ENCODE peak calls at places on chromosomes 13 and 19, in six cellular contexts. L, Z, B, Y, U and Q are unnamed samples.

GRCh38 chr13:63706751-63707150 is 2291.1 kb upstream of the PCDH20 start:
- DNase-seq in L (no peak), Z (no peak), B (no peak), Y (no peak), U (no peak), Q (no peak)

GRCh38 chr13:85261757-85262346 is 537.4 kb downstream of the SLITRK6 start:
- DNase-seq in L (no peak), Z (no peak), B (no peak), Y (peak; percentile 3), U (no peak), Q (no peak)

GRCh38 chr19:31139871-31140505 is 209.2 kb downstream of the TSHZ3 start:
- DNase-seq in L (no peak), Z (no peak), B (no peak), Y (no peak), U (no peak), Q (no peak)

GRCh38 chr13:33970746-33971145 is 152.8 kb downstream of the RFC3 start:
- DNase-seq in L (no peak), Z (no peak), B (no peak), Y (no peak), U (no peak), Q (no peak)

GRCh38 chr13:108690726-108691125 is 61.3 kb downstream of the MYO16 start:
- DNase-seq in L (no peak), Z (no peak), B (no peak), Y (no peak), U (no peak), Q (no peak)

GRCh38 chr19:37953576-37954303 is 46.7 kb downstream of the SIPA1L3 start:
- DNase-seq in L (no peak), Z (no peak), B (no peak), Y (no peak), U (no peak), Q (no peak)

GRCh38 chr19:58319241-58319640 is 7.6 kb upstream of the ZSCAN22 start:
- DNase-seq in L (no peak), Z (no peak), B (no peak), Y (no peak), U (no peak), Q (no peak)

GRCh38 chr13:113548171-113548641 is 36.3 kb upstream of the TFDP1 start:
- DNase-seq in L (peak; percentile 30), Z (no peak), B (no peak), Y (no peak), U (no peak), Q (no peak)

GRCh38 chr13:41411060-41411459 is 46.3 kb upstream of the RGCC start:
- DNase-seq in L (no peak), Z (no peak), B (no peak), Y (no peak), U (no peak), Q (no peak)

DNA sequence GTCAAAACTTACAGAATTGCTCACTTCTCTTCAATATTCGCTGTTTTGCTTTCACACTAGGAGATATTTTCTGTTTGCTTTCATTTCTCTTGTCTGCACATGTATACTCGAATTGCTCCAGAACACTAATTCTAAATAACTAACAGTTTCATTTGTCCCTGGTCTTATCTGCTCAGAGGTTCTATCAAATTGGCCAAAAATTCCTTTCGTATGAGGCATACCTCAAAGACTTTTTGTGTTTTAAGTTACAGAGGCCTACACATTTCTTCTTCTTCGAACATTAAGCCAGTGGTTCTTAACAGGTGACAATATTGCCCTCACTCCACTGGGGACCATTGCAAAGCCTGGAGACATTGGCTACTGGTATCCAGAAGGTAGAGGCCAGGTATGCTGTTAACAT is 1314.6 kb downstream of the EFNB2 start:
- DNase-seq in L (no peak), Z (no peak), B (no peak), Y (no peak), U (no peak), Q (no peak)
- TF ChIP-seq YY1 in L (no peak), Z (no peak), B (no peak), Y (no peak), U (no peak), Q (no peak)

GRCh38 chr19:54817670-54818536 is 1.6 kb downstream of the KIR3DL1 start:
- DNase-seq in L (no peak), Z (no peak), B (no peak), Y (no peak), U (no peak), Q (no peak)
- H3K9ac ChIP-seq in L (no peak overlapping the region), Z (no peak overlapping the region), B (no peak overlapping the region), Y (no peak overlapping the region), U (no peak overlapping the region), Q (no peak overlapping the region)

GRCh38 chr19:35360880-35361420 is 2.7 kb downstream of the FFAR3 start:
- DNase-seq in L (no peak), Z (no peak), B (no peak), Y (no peak), U (no peak), Q (no peak)

GRCh38 chr19:35353635-35354034 is 4.6 kb upstream of the FFAR3 start:
- DNase-seq in L (no peak), Z (no peak), B (no peak), Y (no peak), U (no peak), Q (no peak)

GRCh38 chr19:35354898-35355297 is 3.4 kb upstream of the FFAR3 start:
- DNase-seq in L (no peak), Z (no peak), B (peak; percentile 65), Y (no peak), U (no peak), Q (no peak)

GRCh38 chr19:35355851-35356460 is 2.3 kb upstream of the FFAR3 start:
- DNase-seq in L (no peak), Z (no peak), B (no peak), Y (no peak), U (no peak), Q (no peak)

DNA sequence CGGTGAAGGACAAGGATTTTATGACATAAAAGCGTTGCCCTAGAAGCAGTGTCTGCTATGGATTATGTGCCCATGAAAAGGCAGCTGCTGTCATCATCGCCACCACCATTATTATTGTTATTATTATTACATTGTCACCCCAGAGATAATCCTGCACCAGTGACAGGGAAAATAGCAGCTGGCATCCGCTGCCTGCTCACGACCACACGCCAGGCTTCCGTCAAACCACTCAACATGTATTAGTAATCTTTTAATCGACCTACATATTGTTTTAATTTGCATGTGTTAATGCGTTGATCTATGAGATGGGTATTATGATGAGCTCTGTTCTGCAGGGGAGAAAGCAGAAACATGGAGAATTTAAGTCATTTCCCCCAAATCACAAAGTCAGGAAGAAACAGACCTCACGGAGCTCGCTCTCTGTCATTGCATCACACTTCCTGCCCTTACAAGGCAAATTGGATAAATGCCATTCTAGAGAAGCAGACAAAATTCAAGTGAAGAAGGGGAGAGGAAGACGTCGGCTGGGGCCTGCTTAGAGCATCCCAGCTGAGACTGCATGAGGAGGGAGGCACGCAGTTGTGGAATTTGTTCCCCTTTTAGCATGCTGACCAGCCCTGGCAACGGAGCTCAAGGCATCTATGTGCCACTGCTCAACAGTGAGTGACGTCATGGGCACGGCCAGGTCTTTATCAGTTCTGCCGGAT is at the start of gene FFAR3:
- DNase-seq in L (no peak), Z (no peak), B (no peak), Y (no peak), U (no peak), Q (no peak)
- TF ChIP-seq YY1 in L (no peak), Z (no peak), B (no peak), Y (no peak), U (no peak), Q (no peak)

GRCh38 chr19:33740811-33741396 is 55.8 kb upstream of the KCTD15 start:
- DNase-seq in L (no peak), Z (no peak), B (no peak), Y (peak; percentile 31), U (peak; percentile 74), Q (peak; percentile 33)
- H3K9ac ChIP-seq in L (no peak overlapping the region), Z (no peak overlapping the region), B (no peak overlapping the region), Y (no peak overlapping the region), U (no peak overlapping the region), Q (no peak overlapping the region)

GRCh38 chr19:36114763-36115452 is at the start of gene POLR2I:
- DNase-seq in L (peak; percentile 97), Z (peak; percentile 99), B (peak; percentile 97), Y (peak; percentile 99), U (peak; percentile 98), Q (peak; percentile 98)

GRCh38 chr19:36116344-36116637 is 1.0 kb downstream of the TBCB start:
- DNase-seq in L (no peak), Z (no peak), B (no peak), Y (no peak), U (no peak), Q (no peak)

GRCh38 chr19:36113895-36114762 is 546 bp downstream of the POLR2I start:
- DNase-seq in L (peak; percentile 65), Z (no peak), B (no peak), Y (no peak), U (peak; percentile 55), Q (no peak)

GRCh38 chr19:36113425-36113824 is 1.2 kb downstream of the POLR2I start:
- DNase-seq in L (no peak), Z (no peak), B (no peak), Y (no peak), U (no peak), Q (no peak)

DNA sequence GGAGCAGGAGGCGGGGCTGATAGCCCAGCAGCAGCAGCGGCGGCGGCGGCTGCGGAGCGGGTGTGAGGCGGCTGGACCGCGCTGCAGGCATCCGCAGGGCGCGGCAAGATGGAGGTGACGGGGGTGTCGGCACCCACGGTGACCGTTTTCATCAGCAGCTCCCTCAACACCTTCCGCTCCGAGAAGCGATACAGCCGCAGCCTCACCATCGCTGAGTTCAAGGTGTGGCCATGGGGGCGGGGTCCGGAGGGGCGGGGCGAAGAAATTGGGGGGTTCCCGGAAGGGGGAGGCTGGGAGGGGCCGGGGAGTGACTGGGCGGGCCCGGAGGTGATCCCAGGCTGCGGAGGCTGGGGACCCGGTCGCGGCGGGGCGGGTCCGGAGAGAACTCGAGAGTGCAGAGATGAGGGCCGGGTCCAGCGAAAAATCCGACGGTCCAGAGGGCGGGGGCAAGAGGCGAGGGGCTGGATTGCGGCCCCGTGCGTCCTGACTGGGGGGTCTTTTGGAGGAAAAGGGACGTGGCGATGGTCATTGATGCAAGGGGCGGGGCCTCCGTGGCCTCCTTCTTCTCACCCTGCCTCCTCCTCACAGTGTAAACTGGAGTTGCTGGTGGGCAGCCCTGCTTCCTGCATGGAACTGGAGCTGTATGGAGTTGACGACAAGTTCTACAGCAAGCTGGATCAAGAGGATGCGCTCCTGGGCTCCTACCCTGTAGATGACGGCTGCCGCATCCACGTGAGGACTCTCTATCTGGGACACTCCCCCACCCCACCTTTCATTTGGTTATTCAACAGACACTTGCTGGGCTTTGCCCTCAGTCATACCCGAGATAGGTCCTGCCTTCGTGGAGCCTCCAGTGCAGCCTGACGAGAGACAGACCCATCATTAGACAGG is at the start of gene TBCB:
- DNase-seq in L (peak; percentile 90), Z (no peak), B (no peak), Y (peak; percentile 25), U (peak; percentile 94), Q (no peak)
- TF ChIP-seq YY1 in L (no peak), Z (no peak), B (peak; percentile 90), Y (peak; percentile 70), U (no peak), Q (no peak)